ENCODE peak calls at places on chromosomes 4 and X, in nine cellular contexts. One of them, this sample, is unnamed.

GRCh38 chrX:1945879-1946278 is 331.0 kb downstream of the ASMT start:
- DNase-seq in astrocyte: no peak
- DNase-seq in T1000: no peak
- DNase-seq in SK-MEL-5: no peak
- DNase-seq in SW 1271: no peak
- DNase-seq in Jurkat, Clone E6-1: no peak
- DNase-seq in epithelial cell of esophagus: no peak
- DNase-seq in tibial nerve: no peak
- DNase-seq in activated CD4-positive, alpha-beta T cell treated with anti-CD3 and anti-CD28 coated beads for 24 hours: no peak
- DNase-seq in this sample: no peak

GRCh38 chr4:158781963-158782362 is 13.1 kb downstream of the FNIP2 start:
- DNase-seq in astrocyte: no peak
- DNase-seq in T1000: no peak
- DNase-seq in SK-MEL-5: peak
- DNase-seq in SW 1271: no peak
- DNase-seq in Jurkat, Clone E6-1: no peak
- DNase-seq in epithelial cell of esophagus: no peak
- DNase-seq in tibial nerve: no peak
- DNase-seq in activated CD4-positive, alpha-beta T cell treated with anti-CD3 and anti-CD28 coated beads for 24 hours: no peak
- DNase-seq in this sample: no peak

GRCh38 chr4:108762559-108763225 is at the start of gene ETNPPL:
- DNase-seq in astrocyte: no peak
- DNase-seq in T1000: no peak
- DNase-seq in SK-MEL-5: no peak
- DNase-seq in SW 1271: no peak
- DNase-seq in Jurkat, Clone E6-1: no peak
- DNase-seq in epithelial cell of esophagus: no peak
- DNase-seq in tibial nerve: no peak
- DNase-seq in activated CD4-positive, alpha-beta T cell treated with anti-CD3 and anti-CD28 coated beads for 24 hours: peak
- DNase-seq in this sample: no peak

GRCh38 chr4:98793658-98794057 is 135.2 kb upstream of the TSPAN5 start:
- DNase-seq in astrocyte: no peak
- DNase-seq in T1000: no peak
- DNase-seq in SK-MEL-5: no peak
- DNase-seq in SW 1271: no peak
- DNase-seq in Jurkat, Clone E6-1: no peak
- DNase-seq in epithelial cell of esophagus: peak
- DNase-seq in tibial nerve: no peak
- DNase-seq in activated CD4-positive, alpha-beta T cell treated with anti-CD3 and anti-CD28 coated beads for 24 hours: no peak
- DNase-seq in this sample: no peak

GRCh38 chr4:144179152-144179739 is 38.7 kb upstream of the GYPA start:
- DNase-seq in astrocyte: no peak
- DNase-seq in T1000: no peak
- DNase-seq in SK-MEL-5: no peak
- DNase-seq in SW 1271: no peak
- DNase-seq in Jurkat, Clone E6-1: no peak
- DNase-seq in epithelial cell of esophagus: peak
- DNase-seq in tibial nerve: no peak
- DNase-seq in activated CD4-positive, alpha-beta T cell treated with anti-CD3 and anti-CD28 coated beads for 24 hours: no peak
- DNase-seq in this sample: no peak

GRCh38 chr4:184389978-184390518 is 84.3 kb downstream of the IRF2 start:
- DNase-seq in astrocyte: no peak
- DNase-seq in T1000: no peak
- DNase-seq in SK-MEL-5: no peak
- DNase-seq in SW 1271: no peak
- DNase-seq in Jurkat, Clone E6-1: no peak
- DNase-seq in epithelial cell of esophagus: no peak
- DNase-seq in tibial nerve: no peak
- DNase-seq in activated CD4-positive, alpha-beta T cell treated with anti-CD3 and anti-CD28 coated beads for 24 hours: no peak
- DNase-seq in this sample: no peak

GRCh38 chr4:180456928-180457327 is 1786.3 kb upstream of the TENM3 start:
- DNase-seq in astrocyte: no peak
- DNase-seq in T1000: no peak
- DNase-seq in SK-MEL-5: peak
- DNase-seq in SW 1271: no peak
- DNase-seq in Jurkat, Clone E6-1: no peak
- DNase-seq in epithelial cell of esophagus: no peak
- DNase-seq in tibial nerve: no peak
- DNase-seq in activated CD4-positive, alpha-beta T cell treated with anti-CD3 and anti-CD28 coated beads for 24 hours: no peak
- DNase-seq in this sample: no peak

GRCh38 chrX:44036336-44036735 is 63.1 kb upstream of the NDP start:
- DNase-seq in astrocyte: peak
- DNase-seq in T1000: no peak
- DNase-seq in SK-MEL-5: no peak
- DNase-seq in SW 1271: no peak
- DNase-seq in Jurkat, Clone E6-1: no peak
- DNase-seq in epithelial cell of esophagus: no peak
- DNase-seq in tibial nerve: no peak
- DNase-seq in activated CD4-positive, alpha-beta T cell treated with anti-CD3 and anti-CD28 coated beads for 24 hours: no peak
- DNase-seq in this sample: peak

GRCh38 chr4:60403986-60404385 is 796.1 kb upstream of the ADGRL3 start:
- DNase-seq in astrocyte: no peak
- DNase-seq in T1000: no peak
- DNase-seq in SK-MEL-5: no peak
- DNase-seq in SW 1271: no peak
- DNase-seq in Jurkat, Clone E6-1: no peak
- DNase-seq in epithelial cell of esophagus: no peak
- DNase-seq in tibial nerve: no peak
- DNase-seq in activated CD4-positive, alpha-beta T cell treated with anti-CD3 and anti-CD28 coated beads for 24 hours: no peak
- DNase-seq in this sample: no peak

GRCh38 chrX:9807355-9808182 is 21.3 kb downstream of the SHROOM2 start:
- DNase-seq in astrocyte: no peak
- DNase-seq in T1000: no peak
- DNase-seq in SK-MEL-5: no peak
- DNase-seq in SW 1271: no peak
- DNase-seq in Jurkat, Clone E6-1: no peak
- DNase-seq in epithelial cell of esophagus: peak
- DNase-seq in tibial nerve: no peak
- DNase-seq in activated CD4-positive, alpha-beta T cell treated with anti-CD3 and anti-CD28 coated beads for 24 hours: no peak
- DNase-seq in this sample: no peak

GRCh38 chr4:101200561-101200960 is 146.8 kb downstream of the PPP3CA start:
- DNase-seq in astrocyte: peak
- DNase-seq in T1000: no peak
- DNase-seq in SK-MEL-5: peak
- DNase-seq in SW 1271: peak
- DNase-seq in Jurkat, Clone E6-1: no peak
- DNase-seq in epithelial cell of esophagus: peak
- DNase-seq in tibial nerve: no peak
- DNase-seq in activated CD4-positive, alpha-beta T cell treated with anti-CD3 and anti-CD28 coated beads for 24 hours: no peak
- DNase-seq in this sample: peak

GRCh38 chr4:108763226-108763593 is 357 bp upstream of the ETNPPL start:
- DNase-seq in astrocyte: no peak
- DNase-seq in T1000: no peak
- DNase-seq in SK-MEL-5: no peak
- DNase-seq in SW 1271: no peak
- DNase-seq in Jurkat, Clone E6-1: no peak
- DNase-seq in epithelial cell of esophagus: no peak
- DNase-seq in tibial nerve: no peak
- DNase-seq in activated CD4-positive, alpha-beta T cell treated with anti-CD3 and anti-CD28 coated beads for 24 hours: no peak
- DNase-seq in this sample: no peak

GRCh38 chr4:101791189-101791572 is 651 bp downstream of the BANK1 start:
- DNase-seq in astrocyte: no peak
- DNase-seq in T1000: no peak
- DNase-seq in SK-MEL-5: no peak
- DNase-seq in SW 1271: no peak
- DNase-seq in Jurkat, Clone E6-1: no peak
- DNase-seq in epithelial cell of esophagus: no peak
- DNase-seq in tibial nerve: no peak
- DNase-seq in activated CD4-positive, alpha-beta T cell treated with anti-CD3 and anti-CD28 coated beads for 24 hours: no peak
- DNase-seq in this sample: no peak

GRCh38 chrX:110021180-110022022 is 18.5 kb downstream of the TMEM164 start:
- DNase-seq in astrocyte: peak
- DNase-seq in T1000: no peak
- DNase-seq in SK-MEL-5: peak
- DNase-seq in SW 1271: no peak
- DNase-seq in Jurkat, Clone E6-1: no peak
- DNase-seq in epithelial cell of esophagus: no peak
- DNase-seq in tibial nerve: no peak
- DNase-seq in activated CD4-positive, alpha-beta T cell treated with anti-CD3 and anti-CD28 coated beads for 24 hours: no peak
- DNase-seq in this sample: peak

GRCh38 chrX:130799393-130799792 is 103.6 kb downstream of the ENOX2 start:
- DNase-seq in astrocyte: peak
- DNase-seq in T1000: no peak
- DNase-seq in SK-MEL-5: no peak
- DNase-seq in SW 1271: no peak
- DNase-seq in Jurkat, Clone E6-1: no peak
- DNase-seq in epithelial cell of esophagus: peak
- DNase-seq in tibial nerve: no peak
- DNase-seq in activated CD4-positive, alpha-beta T cell treated with anti-CD3 and anti-CD28 coated beads for 24 hours: no peak
- DNase-seq in this sample: peak

GRCh38 chr4:183348706-183349659 is 26.8 kb upstream of the CLDN24 start:
- DNase-seq in astrocyte: peak
- DNase-seq in T1000: peak
- DNase-seq in SK-MEL-5: no peak
- DNase-seq in SW 1271: no peak
- DNase-seq in Jurkat, Clone E6-1: no peak
- DNase-seq in epithelial cell of esophagus: peak
- DNase-seq in tibial nerve: no peak
- DNase-seq in activated CD4-positive, alpha-beta T cell treated with anti-CD3 and anti-CD28 coated beads for 24 hours: peak
- DNase-seq in this sample: peak

GRCh38 chr4:82948647-82949204 is 48.2 kb downstream of the THAP9 start:
- DNase-seq in astrocyte: peak
- DNase-seq in T1000: no peak
- DNase-seq in SK-MEL-5: no peak
- DNase-seq in SW 1271: no peak
- DNase-seq in Jurkat, Clone E6-1: no peak
- DNase-seq in epithelial cell of esophagus: peak
- DNase-seq in tibial nerve: no peak
- DNase-seq in activated CD4-positive, alpha-beta T cell treated with anti-CD3 and anti-CD28 coated beads for 24 hours: no peak
- DNase-seq in this sample: peak

GRCh38 chr4:82381661-82382284 is 8.0 kb upstream of the HNRNPD start:
- DNase-seq in astrocyte: no peak
- DNase-seq in T1000: no peak
- DNase-seq in SK-MEL-5: no peak
- DNase-seq in SW 1271: no peak
- DNase-seq in Jurkat, Clone E6-1: no peak
- DNase-seq in epithelial cell of esophagus: no peak
- DNase-seq in tibial nerve: no peak
- DNase-seq in activated CD4-positive, alpha-beta T cell treated with anti-CD3 and anti-CD28 coated beads for 24 hours: no peak
- DNase-seq in this sample: no peak

GRCh38 chr4:6589444-6589843 is 14.5 kb downstream of the MAN2B2 start:
- DNase-seq in astrocyte: no peak
- DNase-seq in T1000: no peak
- DNase-seq in SK-MEL-5: no peak
- DNase-seq in SW 1271: no peak
- DNase-seq in Jurkat, Clone E6-1: no peak
- DNase-seq in epithelial cell of esophagus: no peak
- DNase-seq in tibial nerve: no peak
- DNase-seq in activated CD4-positive, alpha-beta T cell treated with anti-CD3 and anti-CD28 coated beads for 24 hours: no peak
- DNase-seq in this sample: no peak

GRCh38 chr4:8353912-8354453 is 84.4 kb downstream of the HTRA3 start:
- DNase-seq in astrocyte: peak
- DNase-seq in T1000: no peak
- DNase-seq in SK-MEL-5: no peak
- DNase-seq in SW 1271: no peak
- DNase-seq in Jurkat, Clone E6-1: no peak
- DNase-seq in epithelial cell of esophagus: no peak
- DNase-seq in tibial nerve: no peak
- DNase-seq in activated CD4-positive, alpha-beta T cell treated with anti-CD3 and anti-CD28 coated beads for 24 hours: no peak
- DNase-seq in this sample: peak

GRCh38 chrX:39836802-39837420 is 260.8 kb downstream of the BCOR start:
- DNase-seq in astrocyte: no peak
- DNase-seq in T1000: no peak
- DNase-seq in SK-MEL-5: no peak
- DNase-seq in SW 1271: no peak
- DNase-seq in Jurkat, Clone E6-1: no peak
- DNase-seq in epithelial cell of esophagus: no peak
- DNase-seq in tibial nerve: no peak
- DNase-seq in activated CD4-positive, alpha-beta T cell treated with anti-CD3 and anti-CD28 coated beads for 24 hours: no peak
- DNase-seq in this sample: peak

GRCh38 chr4:164012396-164013027 is 518.0 kb downstream of the TMA16 start:
- DNase-seq in astrocyte: peak
- DNase-seq in T1000: no peak
- DNase-seq in SK-MEL-5: peak
- DNase-seq in SW 1271: no peak
- DNase-seq in Jurkat, Clone E6-1: peak
- DNase-seq in epithelial cell of esophagus: peak
- DNase-seq in tibial nerve: no peak
- DNase-seq in activated CD4-positive, alpha-beta T cell treated with anti-CD3 and anti-CD28 coated beads for 24 hours: no peak
- DNase-seq in this sample: peak

GRCh38 chr4:158996669-158997074 is 106.2 kb upstream of the RAPGEF2 start:
- DNase-seq in astrocyte: peak
- DNase-seq in T1000: peak
- DNase-seq in SK-MEL-5: peak
- DNase-seq in SW 1271: peak
- DNase-seq in Jurkat, Clone E6-1: no peak
- DNase-seq in epithelial cell of esophagus: peak
- DNase-seq in tibial nerve: no peak
- DNase-seq in activated CD4-positive, alpha-beta T cell treated with anti-CD3 and anti-CD28 coated beads for 24 hours: no peak
- DNase-seq in this sample: peak

GRCh38 chrX:49257846-49258748 is 6.4 kb downstream of the FOXP3 start:
- DNase-seq in astrocyte: no peak
- DNase-seq in T1000: no peak
- DNase-seq in SK-MEL-5: no peak
- DNase-seq in SW 1271: no peak
- DNase-seq in Jurkat, Clone E6-1: no peak
- DNase-seq in epithelial cell of esophagus: no peak
- DNase-seq in tibial nerve: no peak
- DNase-seq in activated CD4-positive, alpha-beta T cell treated with anti-CD3 and anti-CD28 coated beads for 24 hours: no peak
- DNase-seq in this sample: no peak

GRCh38 chr4:145181091-145181501 is 707 bp upstream of the OTUD4 start:
- DNase-seq in astrocyte: no peak
- DNase-seq in T1000: no peak
- DNase-seq in SK-MEL-5: no peak
- DNase-seq in SW 1271: no peak
- DNase-seq in Jurkat, Clone E6-1: no peak
- DNase-seq in epithelial cell of esophagus: no peak
- DNase-seq in tibial nerve: no peak
- DNase-seq in activated CD4-positive, alpha-beta T cell treated with anti-CD3 and anti-CD28 coated beads for 24 hours: no peak
- DNase-seq in this sample: no peak

GRCh38 chr4:156941940-156942548 is 29.6 kb downstream of the PDGFC start:
- DNase-seq in astrocyte: peak
- DNase-seq in T1000: no peak
- DNase-seq in SK-MEL-5: peak
- DNase-seq in SW 1271: no peak
- DNase-seq in Jurkat, Clone E6-1: no peak
- DNase-seq in epithelial cell of esophagus: peak
- DNase-seq in tibial nerve: no peak
- DNase-seq in activated CD4-positive, alpha-beta T cell treated with anti-CD3 and anti-CD28 coated beads for 24 hours: no peak
- DNase-seq in this sample: peak

GRCh38 chrX:108453841-108454240 is 14.2 kb downstream of the COL4A5 start:
- DNase-seq in astrocyte: peak
- DNase-seq in T1000: no peak
- DNase-seq in SK-MEL-5: no peak
- DNase-seq in SW 1271: no peak
- DNase-seq in Jurkat, Clone E6-1: no peak
- DNase-seq in epithelial cell of esophagus: no peak
- DNase-seq in tibial nerve: no peak
- DNase-seq in activated CD4-positive, alpha-beta T cell treated with anti-CD3 and anti-CD28 coated beads for 24 hours: no peak
- DNase-seq in this sample: no peak

GRCh38 chr4:177455591-177455990 is 13.4 kb upstream of the AGA start:
- DNase-seq in astrocyte: peak
- DNase-seq in T1000: no peak
- DNase-seq in SK-MEL-5: no peak
- DNase-seq in SW 1271: no peak
- DNase-seq in Jurkat, Clone E6-1: no peak
- DNase-seq in epithelial cell of esophagus: no peak
- DNase-seq in tibial nerve: no peak
- DNase-seq in activated CD4-positive, alpha-beta T cell treated with anti-CD3 and anti-CD28 coated beads for 24 hours: no peak
- DNase-seq in this sample: no peak

GRCh38 chrX:136030357-136031225 is 45.4 kb downstream of the SLC9A6 start:
- DNase-seq in astrocyte: peak
- DNase-seq in T1000: no peak
- DNase-seq in SK-MEL-5: no peak
- DNase-seq in SW 1271: no peak
- DNase-seq in Jurkat, Clone E6-1: no peak
- DNase-seq in epithelial cell of esophagus: no peak
- DNase-seq in tibial nerve: peak
- DNase-seq in activated CD4-positive, alpha-beta T cell treated with anti-CD3 and anti-CD28 coated beads for 24 hours: no peak
- DNase-seq in this sample: peak

GRCh38 chrX:19954707-19955106 is 36.2 kb downstream of the BCLAF3 start:
- DNase-seq in astrocyte: no peak
- DNase-seq in T1000: no peak
- DNase-seq in SK-MEL-5: no peak
- DNase-seq in SW 1271: no peak
- DNase-seq in Jurkat, Clone E6-1: no peak
- DNase-seq in epithelial cell of esophagus: no peak
- DNase-seq in tibial nerve: no peak
- DNase-seq in activated CD4-positive, alpha-beta T cell treated with anti-CD3 and anti-CD28 coated beads for 24 hours: no peak
- DNase-seq in this sample: no peak

GRCh38 chrX:103475381-103475780 is 43.9 kb downstream of the RAB40A start:
- DNase-seq in astrocyte: no peak
- DNase-seq in T1000: no peak
- DNase-seq in SK-MEL-5: no peak
- DNase-seq in SW 1271: no peak
- DNase-seq in Jurkat, Clone E6-1: no peak
- DNase-seq in epithelial cell of esophagus: peak
- DNase-seq in tibial nerve: no peak
- DNase-seq in activated CD4-positive, alpha-beta T cell treated with anti-CD3 and anti-CD28 coated beads for 24 hours: no peak
- DNase-seq in this sample: no peak

This sample was measured in LHCN-M2.